ENCODE peak calls at places on chromosomes 3 and 15, in ten cellular contexts. Z is CD4-positive, alpha-beta T cell; Q is choroid plexus epithelial cell; J is A549; B is AG04449; T is CD8-positive, alpha-beta T cell; V is progenitor cell of endocrine pancreas; G is BE2C; A is nephron progenitor cell; H is GM13977. O is an unnamed sample.

GRCh38 chr15:95770191-95770590 is 560.3 kb upstream of the NR2F2 start:
- DNase-seq in Z (no peak), Q (peak; percentile 30), J (no peak), B (no peak), T (no peak), V (no peak), G (no peak), A (no peak), H (no peak), O (no peak)

GRCh38 chr3:193593666-193594025 is 638 bp downstream of the OPA1 start:
- DNase-seq in Z (peak; percentile 3), Q (peak; percentile 31), J (peak; percentile 24), B (no peak), T (peak; percentile 48), V (no peak), G (peak; percentile 16), A (peak; percentile 12), H (peak; percentile 50), O (no peak)

GRCh38 chr3:13546667-13547171 is 2.2 kb upstream of the FBLN2 start:
- DNase-seq in Z (no peak), Q (peak; percentile 33), J (no peak), B (no peak), T (no peak), V (no peak), G (peak; percentile 45), A (peak; percentile 32), H (no peak), O (peak; percentile 55)

GRCh38 chr3:101036676-101037075 is 43.5 kb upstream of the ABI3BP start:
- DNase-seq in Z (no peak), Q (no peak), J (no peak), B (no peak), T (no peak), V (no peak), G (no peak), A (no peak), H (no peak), O (no peak)

GRCh38 chr3:16174389-16174788 is at the start of gene GALNT15:
- DNase-seq in Z (no peak), Q (peak; percentile 94), J (no peak), B (peak; percentile 93), T (no peak), V (no peak), G (peak; percentile 54), A (peak; percentile 18), H (no peak), O (peak; percentile 38)

GRCh38 chr3:39401983-39402382 is 4.5 kb upstream of the RPSA start:
- DNase-seq in Z (no peak), Q (peak; percentile 25), J (no peak), B (no peak), T (no peak), V (no peak), G (no peak), A (no peak), H (no peak), O (no peak)

GRCh38 chr3:31086698-31087097 is 192.2 kb upstream of the GADL1 start:
- DNase-seq in Z (no peak), Q (no peak), J (no peak), B (no peak), T (no peak), V (no peak), G (no peak), A (no peak), H (no peak), O (no peak)

GRCh38 chr15:60077581-60078359 is 73.7 kb downstream of the FOXB1 start:
- DNase-seq in Z (no peak), Q (no peak), J (no peak), B (no peak), T (no peak), V (no peak), G (no peak), A (no peak), H (no peak), O (no peak)

GRCh38 chr3:40104441-40104840 is 205.1 kb upstream of the EIF1B start:
- DNase-seq in Z (no peak), Q (no peak), J (no peak), B (no peak), T (no peak), V (no peak), G (no peak), A (no peak), H (no peak), O (no peak)

GRCh38 chr3:52210550-52211046 is 12.6 kb downstream of the ALAS1 start:
- DNase-seq in Z (no peak), Q (peak; percentile 76), J (no peak), B (peak; percentile 19), T (no peak), V (no peak), G (no peak), A (no peak), H (no peak), O (no peak)

GRCh38 chr3:187811580-187812250 is 66.4 kb upstream of the BCL6 start:
- DNase-seq in Z (no peak), Q (peak; percentile 87), J (peak; percentile 9), B (peak; percentile 51), T (no peak), V (no peak), G (no peak), A (no peak), H (no peak), O (no peak)

GRCh38 chr3:150599611-150600297 is 3.4 kb upstream of the SELENOT start:
- DNase-seq in Z (no peak), Q (peak; percentile 52), J (no peak), B (no peak), T (no peak), V (no peak), G (no peak), A (no peak), H (no peak), O (no peak)

GRCh38 chr3:168998792-168999191 is 664.7 kb downstream of the MECOM start:
- DNase-seq in Z (no peak), Q (no peak), J (no peak), B (no peak), T (no peak), V (no peak), G (no peak), A (no peak), H (no peak), O (no peak)

GRCh38 chr3:52495096-52495495 is at the start of gene STAB1:
- DNase-seq in Z (no peak), Q (peak; percentile 17), J (no peak), B (no peak), T (no peak), V (no peak), G (no peak), A (no peak), H (no peak), O (no peak)

GRCh38 chr15:85620321-85621044 is 174.2 kb downstream of the KLHL25 start:
- DNase-seq in Z (no peak), Q (peak; percentile 61), J (no peak), B (no peak), T (no peak), V (no peak), G (no peak), A (no peak), H (no peak), O (no peak)

GRCh38 chr3:186452517-186452916 is 90.5 kb upstream of the DGKG start:
- DNase-seq in Z (no peak), Q (peak; percentile 95), J (no peak), B (peak; percentile 41), T (no peak), V (no peak), G (no peak), A (no peak), H (no peak), O (no peak)
- TF ChIP-seq CTCF in Z (no peak), Q (no peak), J (no peak), B (no peak), T (no peak), V (no peak), G (no peak), A (no peak), H (no peak), O (no peak)

DNA sequence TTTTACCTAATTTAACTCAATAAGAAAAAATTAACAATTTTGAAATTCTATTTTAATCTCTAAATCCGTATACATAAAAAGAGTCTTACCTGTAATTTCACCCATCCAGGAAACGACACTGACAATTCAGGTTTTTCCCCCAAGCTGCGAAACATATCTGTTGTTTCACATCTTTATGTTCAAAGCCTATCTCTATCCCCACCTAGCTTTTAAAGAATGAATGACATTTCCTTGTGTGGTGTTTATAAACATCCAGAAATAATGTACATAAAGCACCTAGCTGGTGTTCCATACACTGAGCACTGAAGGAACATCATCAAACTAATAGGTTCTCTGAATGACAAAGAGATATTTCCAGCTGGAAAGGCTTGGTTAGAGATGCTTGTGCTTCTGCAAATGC is 867.8 kb downstream of the SQOR start:
- DNase-seq in Z (no peak), Q (no peak), J (no peak), B (no peak), T (no peak), V (no peak), G (no peak), A (no peak), H (no peak), O (no peak)
- TF ChIP-seq CTCF in Z (no peak), Q (no peak), J (no peak), B (no peak), T (no peak), V (no peak), G (peak; percentile 27), A (peak; percentile 40), H (no peak), O (peak; percentile 38)

GRCh38 chr3:191301982-191302381 is 27.2 kb upstream of the CCDC50 start:
- DNase-seq in Z (no peak), Q (no peak), J (no peak), B (no peak), T (no peak), V (no peak), G (no peak), A (no peak), H (no peak), O (no peak)
- TF ChIP-seq CTCF in Z (no peak), Q (no peak), J (no peak), B (no peak), T (no peak), V (no peak), G (no peak), A (no peak), H (no peak), O (no peak)

GRCh38 chr15:42069025-42069424 is 25.3 kb downstream of the PLA2G4D start:
- DNase-seq in Z (no peak), Q (no peak), J (no peak), B (no peak), T (no peak), V (no peak), G (no peak), A (no peak), H (no peak), O (no peak)

GRCh38 chr15:42065478-42065877 is 28.9 kb downstream of the PLA2G4D start:
- DNase-seq in Z (no peak), Q (no peak), J (no peak), B (no peak), T (no peak), V (no peak), G (no peak), A (no peak), H (no peak), O (no peak)

GRCh38 chr15:42068601-42069000 is 25.8 kb downstream of the PLA2G4D start:
- DNase-seq in Z (no peak), Q (no peak), J (no peak), B (no peak), T (no peak), V (no peak), G (no peak), A (no peak), H (no peak), O (no peak)

GRCh38 chr15:42065008-42065407 is 29.4 kb downstream of the PLA2G4D start:
- DNase-seq in Z (no peak), Q (no peak), J (no peak), B (no peak), T (peak; percentile 47), V (no peak), G (peak; percentile 69), A (no peak), H (no peak), O (no peak)

GRCh38 chr15:42066764-42067415 is 27.5 kb downstream of the PLA2G4D start:
- DNase-seq in Z (no peak), Q (no peak), J (no peak), B (no peak), T (no peak), V (no peak), G (no peak), A (no peak), H (no peak), O (no peak)
- TF ChIP-seq CTCF in Z (no peak), Q (no peak), J (no peak), B (no peak), T (no peak), V (no peak), G (no peak), A (no peak), H (no peak), O (no peak)

O was measured in glutamatergic neuron.